ENCODE peak calls at places on chromosomes 5 and 9, in seven cellular contexts. V, K, C, O, L, R and I are unnamed samples. For H3K4me1, the result is how much of the 10 kb centered on the place peaks cover.

GRCh38 chr9:69157751-69158466 is 16.2 kb upstream of the TJP2 start:
- DNase-seq in C (no peak), L (no peak), V (no peak), R (no peak), K (no peak), O (no peak), I (no peak)

GRCh38 chr9:130535818-130536521 is 43.4 kb upstream of the FUBP3 start:
- DNase-seq in C (no peak), L (peak), O (peak), R (no peak), K (no peak), V (no peak), I (no peak)

GRCh38 chr9:134682651-134683364 is 41.2 kb downstream of the COL5A1 start:
- DNase-seq in L (no peak), V (no peak), C (no peak), R (no peak), K (no peak), O (no peak), I (no peak)

GRCh38 chr9:27591093-27591492 is 17.8 kb upstream of the C9orf72 start:
- DNase-seq in L (no peak), O (no peak), V (no peak), C (no peak), K (no peak), R (no peak), I (no peak)

GRCh38 chr9:96874947-96875459 is 20.7 kb upstream of the ZNF782 start:
- DNase-seq in R (peak), L (no peak), C (no peak), O (peak), V (peak), K (no peak), I (no peak)

GRCh38 chr9:68546596-68547390 is 6.1 kb upstream of the TMEM252 start:
- DNase-seq in V (no peak), C (no peak), K (no peak), O (no peak), R (peak), L (no peak), I (no peak)

GRCh38 chr5:44332360-44332971 is 56.8 kb downstream of the FGF10 start:
- DNase-seq in V (no peak), K (no peak), O (peak), C (peak), L (no peak), R (no peak), I (no peak)

GRCh38 chr5:137731201-137731600 is 4.7 kb downstream of the KLHL3 start:
- DNase-seq in R (no peak), O (no peak), L (no peak), V (no peak), K (no peak), C (no peak), I (no peak)

GRCh38 chr5:69024241-69024651 is 69.6 kb upstream of the SLC30A5 start:
- DNase-seq in R (peak), O (peak), K (no peak), L (no peak), V (no peak), C (peak), I (no peak)

DNA sequence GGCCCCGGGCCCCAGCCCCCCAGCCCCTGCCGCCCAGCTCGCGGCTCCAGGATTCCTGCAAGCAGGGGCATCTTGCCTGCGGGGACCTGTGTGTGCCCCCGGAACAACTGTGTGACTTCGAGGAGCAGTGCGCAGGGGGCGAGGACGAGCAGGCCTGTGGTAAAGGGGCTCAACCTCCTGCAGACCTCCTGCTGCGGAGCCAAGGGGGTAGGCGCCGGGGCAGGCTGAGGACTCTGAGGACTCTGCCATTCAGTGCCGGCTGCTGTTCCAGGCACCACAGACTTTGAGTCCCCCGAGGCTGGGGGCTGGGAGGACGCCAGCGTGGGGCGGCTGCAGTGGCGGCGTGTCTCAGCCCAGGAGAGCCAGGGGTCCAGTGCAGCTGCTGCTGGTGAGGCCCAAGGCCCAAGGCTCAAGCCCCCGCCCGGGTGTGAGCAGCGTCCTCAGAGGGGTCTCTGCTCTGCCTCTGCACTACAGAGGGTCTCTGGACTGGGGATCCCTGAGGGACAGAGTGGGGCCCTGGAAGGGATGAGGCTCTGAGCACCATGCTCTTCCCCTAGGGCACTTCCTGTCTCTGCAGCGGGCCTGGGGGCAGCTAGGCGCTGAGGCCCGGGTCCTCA is 3.4 kb downstream of the MAMDC4 start:
- DNase-seq in O (no peak), R (no peak), K (no peak), C (no peak), L (no peak), V (no peak), I (no peak)
- H3K4me1 ChIP-seq in O (under half), R (under half), K (under half), C (under half), L (under half), V (under half), I (under half)

GRCh38 chr5:157599565-157599964 is 24.0 kb upstream of the ADAM19 start:
- DNase-seq in O (no peak), R (no peak), K (no peak), V (no peak), L (no peak), C (no peak), I (no peak)

GRCh38 chr5:157603333-157604190 is 28.0 kb upstream of the ADAM19 start:
- DNase-seq in K (no peak), V (peak), O (peak), L (no peak), C (no peak), R (no peak), I (peak)

GRCh38 chr5:157600252-157600651 is 24.7 kb upstream of the ADAM19 start:
- DNase-seq in K (no peak), V (no peak), R (no peak), O (no peak), L (no peak), C (no peak), I (no peak)

GRCh38 chr5:157606046-157606445 is 30.5 kb upstream of the ADAM19 start:
- DNase-seq in C (no peak), O (no peak), V (no peak), L (no peak), K (no peak), R (no peak), I (no peak)

DNA sequence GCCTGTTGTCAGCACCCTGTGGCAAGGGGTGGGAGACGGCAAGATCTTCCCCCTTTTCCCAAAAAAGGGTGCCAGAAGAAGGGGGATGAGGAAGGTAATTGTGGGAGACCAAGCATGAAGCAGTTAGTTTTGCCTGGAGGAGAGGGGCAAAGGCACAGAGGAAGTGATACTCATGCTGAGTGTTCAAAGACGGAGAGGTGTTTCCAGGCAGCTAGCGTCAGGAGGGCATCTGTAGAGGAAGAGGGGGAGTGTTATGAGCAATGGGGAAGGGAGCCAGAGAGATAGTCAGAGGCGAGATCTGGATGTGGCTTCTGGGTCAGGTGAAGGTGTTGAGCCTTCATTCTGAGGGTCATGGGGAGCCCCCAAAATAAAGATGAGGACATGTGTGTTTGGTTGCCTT is 26.9 kb upstream of the ADAM19 start:
- DNase-seq in K (no peak), R (no peak), V (peak), O (peak), L (no peak), C (no peak), I (no peak)
- H3K4me1 ChIP-seq in K (under half), R (under half), V (under half), O (half or more), L (under half), C (under half), I (under half)

DNA sequence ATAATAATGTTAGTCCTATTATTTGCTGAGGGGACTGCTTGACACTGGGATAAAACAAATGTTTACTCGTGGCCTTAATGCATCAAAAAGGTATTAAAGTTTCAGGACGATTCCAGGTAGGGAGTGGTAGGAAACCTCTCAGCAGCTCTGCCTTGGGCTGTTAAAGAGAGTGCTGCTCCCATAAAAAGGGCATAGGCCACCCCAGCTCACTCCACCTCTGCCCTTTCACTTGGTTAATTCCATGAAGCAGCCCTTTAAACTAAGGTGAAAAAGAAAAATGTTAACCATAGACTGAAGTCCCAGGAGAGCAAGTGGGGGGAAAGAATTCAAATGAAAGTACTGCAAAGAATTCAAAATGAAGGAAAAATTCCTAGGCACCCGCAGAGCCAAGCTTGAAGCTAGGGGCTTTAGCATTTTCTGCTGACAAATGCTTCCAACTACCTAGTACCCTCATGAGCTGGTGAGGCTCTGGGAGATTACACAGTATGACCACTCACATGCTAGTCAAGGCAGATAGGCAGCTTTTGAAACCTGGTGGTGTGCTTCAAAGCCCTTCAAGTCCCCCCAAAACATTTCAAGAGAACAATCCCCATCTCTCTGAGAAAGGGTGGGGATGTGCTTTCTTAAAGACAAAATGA is 8.5 kb downstream of the KLF9 start:
- DNase-seq in O (no peak), V (no peak), R (no peak), L (no peak), K (no peak), C (no peak), I (no peak)
- H3K4me1 ChIP-seq in O (under half), V (under half), R (half or more), L (half or more), K (half or more), C (under half), I (half or more)

GRCh38 chr5:34673463-34674125 is 17.5 kb downstream of the RAI14 start:
- DNase-seq in R (no peak), K (no peak), L (no peak), C (no peak), V (no peak), O (peak), I (no peak)
- H3K4me1 ChIP-seq in R (under half), K (under half), L (under half), C (under half), V (under half), O (under half), I (under half)